ENCODE peak calls at places on chromosomes 5 and 9, in seven cellular contexts. C is OCI-LY7, A is GM20000, J is cardiac fibroblast, X is AG09309, Y is heart right ventricle, T is astrocyte of the spinal cord. Q is an unnamed sample.

GRCh38 chr5:150583541-150584225 is 56.8 kb upstream of the SYNPO start:
- DNase-seq in J (no peak), X (no peak), Y (no peak), A (no peak), T (no peak), C (no peak), Q (no peak)

GRCh38 chr9:133579601-133580415 is 29.4 kb downstream of the FAM163B start:
- DNase-seq in X (no peak), Y (no peak), A (no peak), J (no peak), C (peak), T (no peak), Q (no peak)

GRCh38 chr5:87195104-87195581 is 72.5 kb upstream of the RASA1 start:
- DNase-seq in C (no peak), X (peak), A (peak), Y (no peak), T (peak), J (peak), Q (no peak)

GRCh38 chr5:144697847-144698262 is 527.2 kb downstream of the KCTD16 start:
- DNase-seq in X (peak), T (peak), A (no peak), C (no peak), Y (no peak), J (peak), Q (no peak)

GRCh38 chr5:72478276-72478675 is 28.9 kb downstream of the ZNF366 start:
- DNase-seq in X (no peak), Y (no peak), J (no peak), C (no peak), A (no peak), T (no peak), Q (no peak)

GRCh38 chr5:7728076-7728475 is 122.9 kb downstream of the CFAP90 start:
- DNase-seq in A (no peak), C (no peak), T (no peak), X (no peak), J (no peak), Y (no peak), Q (no peak)

GRCh38 chr9:26170224-26170623 is 492.0 kb upstream of the TUSC1 start:
- DNase-seq in C (no peak), X (peak), A (no peak), Y (no peak), T (peak), J (peak), Q (no peak)

GRCh38 chr9:136961279-136962065 is 9.4 kb downstream of the LCN12 start:
- DNase-seq in C (no peak), X (no peak), T (peak), Y (no peak), J (no peak), A (no peak), Q (no peak)

GRCh38 chr9:137556069-137556838 is 4.6 kb downstream of the MRPL41 start:
- DNase-seq in C (no peak), A (no peak), Y (no peak), X (no peak), J (no peak), T (peak), Q (no peak)

GRCh38 chr5:168239325-168239724 is 52.1 kb upstream of the WWC1 start:
- DNase-seq in J (no peak), A (no peak), Y (no peak), C (no peak), X (no peak), T (no peak), Q (no peak)

GRCh38 chr9:81915801-81916505 is 12.3 kb upstream of the SPATA31D4 start:
- DNase-seq in J (no peak), A (no peak), T (no peak), Y (no peak), X (no peak), C (no peak), Q (no peak)

GRCh38 chr5:10329808-10330481 is 22.2 kb upstream of the CMBL start:
- DNase-seq in X (peak), Y (peak), A (no peak), T (peak), J (peak), C (no peak), Q (no peak)

GRCh38 chr5:175246242-175246891 is 197.6 kb downstream of the DRD1 start:
- DNase-seq in X (peak), A (no peak), Y (no peak), T (peak), J (peak), C (no peak), Q (no peak)

GRCh38 chr9:26856413-26857032 is 36.1 kb downstream of the CAAP1 start:
- DNase-seq in J (peak), X (peak), Y (no peak), A (peak), C (peak), T (peak), Q (peak)

GRCh38 chr5:168590666-168591065 is 11.5 kb upstream of the PANK3 start:
- DNase-seq in C (no peak), A (no peak), T (no peak), X (no peak), Y (no peak), J (no peak), Q (no peak)

GRCh38 chr9:16238730-16239129 is 631.7 kb downstream of the BNC2 start:
- DNase-seq in Y (no peak), C (no peak), J (peak), X (no peak), A (no peak), T (no peak), Q (no peak)

GRCh38 chr9:6780690-6781089 is 22.9 kb downstream of the KDM4C start:
- DNase-seq in T (no peak), J (peak), Y (no peak), C (no peak), X (no peak), A (no peak), Q (no peak)

GRCh38 chr5:124599048-124599973 is 147.1 kb downstream of the ZNF608 start:
- DNase-seq in A (no peak), Y (peak), J (peak), C (peak), T (peak), X (no peak), Q (peak)

GRCh38 chr9:133977421-133978201 is 14.5 kb downstream of the VAV2 start:
- DNase-seq in J (no peak), T (no peak), C (no peak), X (no peak), Y (no peak), A (no peak), Q (no peak)

GRCh38 chr5:136028782-136029742 is at the start of gene TGFBI:
- DNase-seq in J (peak), X (no peak), Y (peak), C (no peak), A (peak), T (peak), Q (peak)

GRCh38 chr9:110526426-110526825 is 53.1 kb downstream of the SVEP1 start:
- DNase-seq in J (peak), C (no peak), Y (no peak), X (peak), A (no peak), T (peak), Q (no peak)

GRCh38 chr9:79731483-79731882 is 159.7 kb downstream of the TLE4 start:
- DNase-seq in C (no peak), T (no peak), A (peak), Y (no peak), X (no peak), J (no peak), Q (no peak)

GRCh38 chr9:137217276-137218211 is 4.5 kb downstream of the RNF208 start:
- DNase-seq in Y (peak), T (no peak), X (no peak), C (no peak), J (peak), A (no peak), Q (peak)

GRCh38 chr9:76353280-76353679 is 40.9 kb downstream of the RFK start:
- DNase-seq in A (no peak), Y (no peak), T (peak), J (no peak), X (no peak), C (no peak), Q (no peak)

GRCh38 chr5:75509956-75510355 is 1.5 kb downstream of the CERT1 start:
- DNase-seq in X (no peak), T (peak), A (peak), J (peak), Y (no peak), C (no peak), Q (no peak)

GRCh38 chr9:77440057-77440456 is 208.1 kb downstream of the GNA14 start:
- DNase-seq in C (no peak), A (no peak), Y (no peak), T (peak), X (no peak), J (no peak), Q (no peak)

GRCh38 chr5:157312492-157312891 is 46.6 kb downstream of the CYFIP2 start:
- DNase-seq in J (peak), T (peak), A (peak), Y (no peak), X (peak), C (peak), Q (peak)

GRCh38 chr5:148998174-148998797 is 64.6 kb downstream of the SH3TC2 start:
- DNase-seq in X (no peak), C (peak), Y (peak), A (peak), T (peak), J (peak), Q (no peak)

GRCh38 chr5:145797336-145797735 is 37.8 kb downstream of the PRELID2 start:
- DNase-seq in X (no peak), J (peak), T (peak), A (no peak), Y (no peak), C (no peak), Q (no peak)
- TF ChIP-seq CTCF in X (no peak), J (peak), T (no peak), A (no peak), Y (no peak), C (no peak), Q (no peak)

DNA sequence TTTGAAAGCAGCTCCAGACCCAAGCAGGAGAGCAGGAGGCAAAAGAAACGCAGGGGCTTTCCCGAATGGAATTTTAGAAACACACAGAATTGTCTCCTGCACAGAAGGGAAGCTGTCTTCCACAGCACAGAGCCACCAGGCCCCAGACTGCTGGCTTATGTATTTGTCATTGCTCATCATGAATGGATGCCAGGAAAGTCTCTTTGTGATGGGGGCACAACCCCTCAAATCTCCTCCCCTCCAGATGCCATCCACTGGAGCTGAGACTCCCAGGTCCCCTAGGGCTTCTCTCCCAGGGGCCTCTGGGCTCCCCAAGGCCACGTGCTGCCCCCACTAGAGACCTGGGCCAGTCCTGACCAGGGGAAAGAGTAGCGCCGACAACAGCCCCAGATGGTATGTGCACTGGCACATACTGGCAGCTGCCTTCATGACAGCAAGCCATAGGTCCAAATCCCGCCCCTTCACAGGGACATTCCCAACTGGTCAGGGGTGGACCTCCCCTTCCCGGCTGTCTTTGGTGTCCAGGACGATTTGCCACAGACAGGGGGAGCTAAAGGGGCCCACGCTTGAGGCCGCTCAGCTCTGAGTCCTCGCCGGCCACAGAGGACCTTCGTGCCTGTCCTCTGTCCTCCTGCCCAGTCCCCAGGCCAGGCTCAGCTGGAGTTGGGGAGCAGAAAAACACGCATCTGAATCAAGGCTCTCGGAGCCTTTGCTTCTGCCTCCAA is 127.8 kb downstream of the KCNIP1 start:
- DNase-seq in Y (no peak), J (no peak), A (no peak), T (no peak), C (no peak), X (no peak), Q (peak)
- TF ChIP-seq CTCF in Y (peak), J (no peak), A (no peak), T (peak), C (no peak), X (peak), Q (peak)

DNA sequence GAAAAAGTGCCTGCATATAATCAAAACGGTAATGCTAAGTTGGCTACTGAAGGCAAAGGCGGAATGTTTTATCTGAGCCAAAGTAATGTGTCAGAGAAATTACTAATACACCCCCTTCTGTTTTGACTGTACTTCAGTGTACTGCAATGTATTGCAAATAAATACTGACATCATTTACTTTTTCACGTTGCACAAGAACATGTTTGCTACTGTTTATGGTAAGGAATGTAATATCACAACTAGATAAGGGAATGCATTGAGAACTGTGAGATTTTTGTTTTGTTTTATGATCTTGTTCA is 825 bp upstream of the AGTPBP1 start:
- DNase-seq in C (no peak), Y (no peak), A (peak), T (peak), J (peak), X (peak), Q (no peak)
- TF ChIP-seq CTCF in C (no peak), Y (no peak), A (no peak), T (no peak), J (no peak), X (no peak), Q (no peak)

GRCh38 chr5:123116757-123117156 is 27.7 kb downstream of the PRDM6 start:
- DNase-seq in J (no peak), C (no peak), X (no peak), Y (no peak), A (no peak), T (no peak), Q (no peak)

GRCh38 chr5:123120197-123120596 is 31.2 kb downstream of the PRDM6 start:
- DNase-seq in X (no peak), J (peak), Y (no peak), A (no peak), C (no peak), T (no peak), Q (no peak)

GRCh38 chr5:123117989-123118388 is 28.9 kb downstream of the PRDM6 start:
- DNase-seq in Y (no peak), C (no peak), X (no peak), T (no peak), J (no peak), A (no peak), Q (no peak)

GRCh38 chr5:123122273-123122672 is 33.2 kb downstream of the PRDM6 start:
- DNase-seq in A (no peak), X (no peak), Y (no peak), J (no peak), T (no peak), C (no peak), Q (no peak)

GRCh38 chr5:123119334-123119986 is 30.4 kb downstream of the PRDM6 start:
- DNase-seq in J (peak), X (peak), C (peak), Y (no peak), A (no peak), T (peak), Q (peak)
- TF ChIP-seq CTCF in J (no peak), X (no peak), C (peak), Y (no peak), A (no peak), T (peak), Q (no peak)

GRCh38 chr9:127942152-127943010 is 4.7 kb upstream of the DPM2 start:
- DNase-seq in C (peak), T (peak), Y (peak), A (peak), X (no peak), J (peak), Q (peak)
- TF ChIP-seq CTCF in C (peak), T (peak), Y (peak), A (peak), X (peak), J (peak), Q (peak)

GRCh38 chr9:135786146-135786690 is 84.2 kb downstream of the KCNT1 start:
- DNase-seq in C (no peak), A (no peak), Y (no peak), J (no peak), X (no peak), T (no peak), Q (no peak)

GRCh38 chr9:135785013-135785575 is 83.1 kb downstream of the KCNT1 start:
- DNase-seq in X (no peak), A (no peak), Y (no peak), J (no peak), T (no peak), C (no peak), Q (no peak)

GRCh38 chr9:135780626-135781025 is 78.6 kb downstream of the KCNT1 start:
- DNase-seq in A (no peak), X (no peak), Y (no peak), T (no peak), C (no peak), J (no peak), Q (no peak)

GRCh38 chr9:135782946-135783345 is 81.0 kb downstream of the KCNT1 start:
- DNase-seq in T (no peak), J (no peak), C (no peak), X (no peak), Y (no peak), A (no peak), Q (no peak)

DNA sequence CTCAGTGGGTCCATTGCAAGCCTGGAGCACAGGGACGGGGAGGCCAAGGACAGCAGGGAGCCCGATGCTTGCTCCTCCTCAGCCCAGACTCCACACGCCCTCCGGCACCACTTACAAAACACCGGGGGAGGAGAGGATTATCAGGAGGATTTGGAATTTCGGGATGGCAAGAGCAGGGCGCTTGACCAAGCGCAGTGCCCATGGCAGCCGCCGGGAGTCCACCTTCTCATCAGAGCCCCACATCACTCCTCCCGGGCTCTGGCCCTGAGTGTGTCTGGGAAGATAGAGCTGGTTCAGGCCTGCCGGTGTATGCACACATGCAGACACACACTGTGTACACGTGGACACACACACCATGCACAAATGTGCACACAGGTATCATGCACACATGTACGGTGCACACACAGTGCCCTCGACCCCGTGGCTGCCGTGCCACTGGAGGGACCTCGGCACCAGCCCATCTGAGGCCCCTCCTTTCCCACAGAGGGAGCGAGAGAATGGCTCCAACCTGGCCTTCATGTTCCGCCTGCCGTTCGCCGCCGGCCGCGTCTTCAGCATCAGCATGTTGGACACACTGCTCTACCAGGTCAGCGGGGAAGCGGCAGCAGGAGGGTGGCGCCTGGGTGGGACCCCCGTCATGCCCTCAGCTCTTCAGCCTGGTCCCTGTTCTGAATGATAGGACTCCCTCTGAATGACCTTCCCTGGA is 81.7 kb downstream of the KCNT1 start:
- DNase-seq in A (no peak), X (no peak), Y (no peak), C (no peak), T (no peak), J (no peak), Q (no peak)
- TF ChIP-seq CTCF in A (no peak), X (no peak), Y (no peak), C (no peak), T (no peak), J (no peak), Q (no peak)

GRCh38 chr9:24832307-24832706 is 286.6 kb upstream of the IZUMO3 start:
- DNase-seq in C (peak), X (no peak), J (peak), T (no peak), A (no peak), Y (no peak), Q (peak)
- TF ChIP-seq CTCF in C (peak), X (no peak), J (peak), T (peak), A (no peak), Y (no peak), Q (peak)

DNA sequence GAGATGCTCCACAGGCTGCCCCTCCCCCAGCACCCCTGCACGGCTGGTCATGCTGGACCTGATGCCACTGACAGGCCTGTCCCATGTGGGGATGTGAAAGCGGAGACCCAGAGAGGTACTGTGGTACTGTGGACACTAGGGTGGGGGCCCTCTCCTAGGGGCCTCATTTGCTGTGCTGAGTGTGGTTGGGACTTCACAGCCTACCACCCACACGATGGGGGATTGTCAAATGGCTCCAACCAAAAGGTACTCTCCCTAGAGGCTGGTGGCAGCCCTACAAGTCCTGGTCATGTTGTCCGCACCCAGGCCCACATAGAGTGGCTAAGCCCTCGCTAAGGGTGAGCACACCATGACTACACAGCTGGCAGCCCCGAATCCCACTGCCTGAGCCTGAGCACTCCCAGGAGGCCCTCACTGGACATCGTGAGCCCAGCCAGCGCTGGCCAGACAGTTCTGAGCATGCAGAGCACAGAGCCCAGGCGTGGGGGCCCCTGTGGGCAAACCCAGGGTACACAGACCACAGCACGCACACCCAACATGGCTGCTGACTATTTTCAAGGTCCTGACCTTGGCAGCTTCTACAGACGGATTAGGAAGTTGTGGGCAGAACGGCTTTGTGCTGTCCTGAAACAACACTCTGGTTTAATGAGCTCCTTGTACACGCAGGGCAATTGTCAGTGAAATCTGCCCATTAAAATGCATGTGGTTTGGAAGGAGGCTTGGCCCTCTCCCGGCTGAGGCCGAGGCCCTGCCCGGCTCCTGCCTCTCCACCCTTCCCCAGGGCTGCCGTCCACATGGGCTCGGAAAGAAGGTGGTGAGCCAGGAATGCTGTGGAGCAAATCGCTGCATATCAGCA is 214.1 kb downstream of the HSPA4 start:
- DNase-seq in X (peak), C (no peak), J (no peak), A (no peak), Y (no peak), T (peak), Q (no peak)
- TF ChIP-seq CTCF in X (no peak), C (no peak), J (no peak), A (no peak), Y (no peak), T (no peak), Q (no peak)

GRCh38 chr5:180116077-180116375 is 44.5 kb upstream of the RNF130 start:
- DNase-seq in Y (no peak), C (no peak), J (no peak), A (no peak), T (no peak), X (no peak), Q (no peak)

GRCh38 chr5:180118391-180118791 is 46.8 kb upstream of the RNF130 start:
- DNase-seq in A (no peak), X (no peak), Y (no peak), J (no peak), C (no peak), T (no peak), Q (no peak)

GRCh38 chr5:180115326-180116076 is 43.9 kb upstream of the RNF130 start:
- DNase-seq in T (no peak), C (no peak), Y (no peak), A (no peak), X (no peak), J (no peak), Q (no peak)

GRCh38 chr5:180117378-180117725 is 45.8 kb upstream of the RNF130 start:
- DNase-seq in J (no peak), T (no peak), A (no peak), X (no peak), C (no peak), Y (no peak), Q (no peak)

GRCh38 chr5:180116441-180117377 is 45.1 kb upstream of the RNF130 start:
- DNase-seq in J (no peak), A (no peak), X (no peak), C (no peak), Y (no peak), T (no peak), Q (no peak)
- TF ChIP-seq CTCF in J (no peak), A (no peak), X (no peak), C (no peak), Y (no peak), T (no peak), Q (no peak)

Q was measured in nephron progenitor cell.